ENCODE peak calls at places on chromosomes 7 and 10, in four cellular contexts. One of them, this sample, is unnamed.

GRCh38 chr10:44743539-44743938 is 167.6 kb upstream of the TMEM72 start:
- DNase-seq in A549: no peak
- DNase-seq in naive thymus-derived CD4-positive, alpha-beta T cell: no peak
- DNase-seq in mammary epithelial cell: no peak
- DNase-seq in this sample: no peak

GRCh38 chr7:112118581-112119566 is 87.3 kb downstream of the DOCK4 start:
- DNase-seq in A549: no peak
- DNase-seq in naive thymus-derived CD4-positive, alpha-beta T cell: no peak
- DNase-seq in mammary epithelial cell: no peak
- DNase-seq in this sample: no peak

GRCh38 chr10:62183857-62184805 is 84.5 kb downstream of the RTKN2 start:
- DNase-seq in A549: no peak
- DNase-seq in naive thymus-derived CD4-positive, alpha-beta T cell: no peak
- DNase-seq in mammary epithelial cell: peak
- DNase-seq in this sample: no peak

GRCh38 chr10:105950410-105950809 is 1214.1 kb downstream of the SORCS1 start:
- DNase-seq in A549: peak
- DNase-seq in naive thymus-derived CD4-positive, alpha-beta T cell: peak
- DNase-seq in mammary epithelial cell: peak
- DNase-seq in this sample: peak

GRCh38 chr10:23891301-23891700 is 317.6 kb upstream of the KIAA1217 start:
- DNase-seq in A549: no peak
- DNase-seq in naive thymus-derived CD4-positive, alpha-beta T cell: no peak
- DNase-seq in mammary epithelial cell: no peak
- DNase-seq in this sample: no peak

GRCh38 chr10:12638781-12639180 is 289.4 kb downstream of the CAMK1D start:
- DNase-seq in A549: no peak
- DNase-seq in naive thymus-derived CD4-positive, alpha-beta T cell: no peak
- DNase-seq in mammary epithelial cell: no peak
- DNase-seq in this sample: no peak

GRCh38 chr10:62726638-62727037 is 77.9 kb upstream of the ADO start:
- DNase-seq in A549: no peak
- DNase-seq in naive thymus-derived CD4-positive, alpha-beta T cell: no peak
- DNase-seq in mammary epithelial cell: peak
- DNase-seq in this sample: no peak

GRCh38 chr10:17349009-17349349 is 105.4 kb downstream of the ST8SIA6 start:
- DNase-seq in A549: no peak
- DNase-seq in naive thymus-derived CD4-positive, alpha-beta T cell: no peak
- DNase-seq in mammary epithelial cell: no peak
- DNase-seq in this sample: no peak

GRCh38 chr7:2934211-2934731 is 90.2 kb upstream of the GNA12 start:
- DNase-seq in A549: peak
- DNase-seq in naive thymus-derived CD4-positive, alpha-beta T cell: no peak
- DNase-seq in mammary epithelial cell: peak
- DNase-seq in this sample: peak

GRCh38 chr7:70736715-70737460 is 395.1 kb upstream of the GALNT17 start:
- DNase-seq in A549: peak
- DNase-seq in naive thymus-derived CD4-positive, alpha-beta T cell: no peak
- DNase-seq in mammary epithelial cell: peak
- DNase-seq in this sample: no peak

GRCh38 chr10:60534791-60535389 is 145.2 kb upstream of the ANK3 start:
- DNase-seq in A549: no peak
- DNase-seq in naive thymus-derived CD4-positive, alpha-beta T cell: no peak
- DNase-seq in mammary epithelial cell: no peak
- DNase-seq in this sample: no peak

GRCh38 chr7:159139202-159139601 is 5.5 kb downstream of the VIPR2 start:
- DNase-seq in A549: no peak
- DNase-seq in naive thymus-derived CD4-positive, alpha-beta T cell: no peak
- DNase-seq in mammary epithelial cell: no peak
- DNase-seq in this sample: no peak

GRCh38 chr7:36303202-36304098 is 86.2 kb upstream of the ANLN start:
- DNase-seq in A549: peak
- DNase-seq in naive thymus-derived CD4-positive, alpha-beta T cell: no peak
- DNase-seq in mammary epithelial cell: peak
- DNase-seq in this sample: peak

GRCh38 chr7:93719546-93719945 is 145.0 kb upstream of the CALCR start:
- DNase-seq in A549: no peak
- DNase-seq in naive thymus-derived CD4-positive, alpha-beta T cell: no peak
- DNase-seq in mammary epithelial cell: peak
- DNase-seq in this sample: no peak

GRCh38 chr7:100867040-100867795 is at the start of gene TRIP6:
- DNase-seq in A549: peak
- DNase-seq in naive thymus-derived CD4-positive, alpha-beta T cell: no peak
- DNase-seq in mammary epithelial cell: peak
- DNase-seq in this sample: peak

GRCh38 chr10:84373000-84373399 is 44.6 kb downstream of the CCSER2 start:
- DNase-seq in A549: no peak
- DNase-seq in naive thymus-derived CD4-positive, alpha-beta T cell: no peak
- DNase-seq in mammary epithelial cell: no peak
- DNase-seq in this sample: no peak

GRCh38 chr10:48818861-48819490 is 120.7 kb downstream of the LRRC18 start:
- DNase-seq in A549: no peak
- DNase-seq in naive thymus-derived CD4-positive, alpha-beta T cell: no peak
- DNase-seq in mammary epithelial cell: no peak
- DNase-seq in this sample: no peak

GRCh38 chr7:27661776-27662489 is 750 bp downstream of the HIBADH start:
- DNase-seq in A549: no peak
- DNase-seq in naive thymus-derived CD4-positive, alpha-beta T cell: peak
- DNase-seq in mammary epithelial cell: peak
- DNase-seq in this sample: peak

GRCh38 chr7:47320296-47320695 is 261.6 kb downstream of the TNS3 start:
- DNase-seq in A549: no peak
- DNase-seq in naive thymus-derived CD4-positive, alpha-beta T cell: no peak
- DNase-seq in mammary epithelial cell: no peak
- DNase-seq in this sample: no peak

GRCh38 chr10:49011756-49012155 is 72.1 kb upstream of the LRRC18 start:
- DNase-seq in A549: no peak
- DNase-seq in naive thymus-derived CD4-positive, alpha-beta T cell: no peak
- DNase-seq in mammary epithelial cell: no peak
- DNase-seq in this sample: no peak

GRCh38 chr7:104979167-104979841 is 34.7 kb upstream of the KMT2E start:
- DNase-seq in A549: no peak
- DNase-seq in naive thymus-derived CD4-positive, alpha-beta T cell: no peak
- DNase-seq in mammary epithelial cell: peak
- DNase-seq in this sample: no peak

GRCh38 chr10:130440494-130440893 is 304.3 kb downstream of the GLRX3 start:
- DNase-seq in A549: no peak
- DNase-seq in naive thymus-derived CD4-positive, alpha-beta T cell: no peak
- DNase-seq in mammary epithelial cell: no peak
- DNase-seq in this sample: no peak

GRCh38 chr10:77422491-77423338 is 214.9 kb downstream of the KCNMA1 start:
- DNase-seq in A549: no peak
- DNase-seq in naive thymus-derived CD4-positive, alpha-beta T cell: no peak
- DNase-seq in mammary epithelial cell: no peak
- DNase-seq in this sample: no peak

GRCh38 chr10:48690791-48691660 is 6.4 kb downstream of the WDFY4 start:
- DNase-seq in A549: no peak
- DNase-seq in naive thymus-derived CD4-positive, alpha-beta T cell: no peak
- DNase-seq in mammary epithelial cell: no peak
- DNase-seq in this sample: no peak

GRCh38 chr7:44087914-44088838 is 5.8 kb upstream of the POLM start:
- DNase-seq in A549: no peak
- DNase-seq in naive thymus-derived CD4-positive, alpha-beta T cell: no peak
- DNase-seq in mammary epithelial cell: no peak
- DNase-seq in this sample: peak

DNA sequence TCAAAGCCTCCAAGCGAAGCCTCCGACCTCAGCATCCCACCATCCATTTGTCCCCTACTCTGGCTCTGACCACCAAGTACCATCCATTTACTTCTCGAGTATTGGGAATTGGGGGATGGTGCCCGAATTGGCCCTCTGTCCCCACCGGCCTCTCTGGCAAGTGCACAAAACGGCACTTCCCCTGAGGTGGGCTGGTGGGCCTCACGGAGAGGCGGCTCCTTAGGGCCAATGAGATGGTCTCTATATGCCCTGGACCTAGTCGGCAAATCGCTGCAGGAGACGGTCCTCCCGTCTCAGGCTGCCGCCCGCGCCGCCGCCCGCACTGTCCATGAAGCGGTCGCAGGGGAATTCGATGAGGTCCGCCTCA is 2.8 kb downstream of the TRIL start:
- DNase-seq in A549: no peak
- DNase-seq in naive thymus-derived CD4-positive, alpha-beta T cell: no peak
- DNase-seq in mammary epithelial cell: no peak
- DNase-seq in this sample: no peak
- H3K4me3 ChIP-seq in A549: peak
- H3K4me3 ChIP-seq in naive thymus-derived CD4-positive, alpha-beta T cell: no peak
- H3K4me3 ChIP-seq in mammary epithelial cell: peak
- H3K4me3 ChIP-seq in this sample: peak

DNA sequence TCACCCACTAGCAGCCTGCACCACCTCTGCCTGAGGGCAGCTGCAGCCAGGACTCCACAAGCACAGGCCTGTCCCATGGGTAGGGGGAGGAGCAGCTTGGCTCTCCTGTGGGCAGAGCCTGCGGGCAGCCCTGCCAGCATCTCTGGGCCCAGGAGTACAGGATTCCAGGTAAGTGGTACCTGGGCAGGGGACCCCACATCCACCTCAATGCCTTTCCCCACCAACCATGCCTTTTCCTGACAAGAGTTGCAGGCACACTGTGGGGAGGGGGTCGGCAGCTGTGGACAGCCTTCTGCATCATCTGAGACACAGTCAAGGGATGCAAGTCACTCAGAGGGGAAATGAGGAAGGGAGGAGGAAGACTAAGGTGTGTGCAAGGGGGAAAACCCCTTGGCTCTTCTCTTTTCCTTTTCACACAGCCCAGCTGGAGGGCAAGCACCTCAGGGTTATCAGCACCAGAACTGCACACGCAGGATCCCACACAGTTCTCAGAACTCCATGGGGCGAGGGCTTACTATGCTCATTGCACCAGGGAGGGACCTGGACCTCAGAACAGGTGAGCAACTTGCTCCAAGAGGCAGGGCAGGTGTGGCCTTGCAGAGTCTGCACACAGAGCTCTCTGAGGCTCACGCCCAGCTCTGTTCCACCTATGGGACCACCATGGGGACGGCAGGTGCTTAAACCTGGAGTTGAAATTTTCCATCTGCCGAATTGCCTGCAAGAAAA is 16.5 kb upstream of the ANTXRL start:
- DNase-seq in A549: no peak
- DNase-seq in naive thymus-derived CD4-positive, alpha-beta T cell: no peak
- DNase-seq in mammary epithelial cell: peak
- DNase-seq in this sample: no peak
- H3K4me3 ChIP-seq in A549: no peak
- H3K4me3 ChIP-seq in naive thymus-derived CD4-positive, alpha-beta T cell: peak
- H3K4me3 ChIP-seq in mammary epithelial cell: no peak
- H3K4me3 ChIP-seq in this sample: no peak

DNA sequence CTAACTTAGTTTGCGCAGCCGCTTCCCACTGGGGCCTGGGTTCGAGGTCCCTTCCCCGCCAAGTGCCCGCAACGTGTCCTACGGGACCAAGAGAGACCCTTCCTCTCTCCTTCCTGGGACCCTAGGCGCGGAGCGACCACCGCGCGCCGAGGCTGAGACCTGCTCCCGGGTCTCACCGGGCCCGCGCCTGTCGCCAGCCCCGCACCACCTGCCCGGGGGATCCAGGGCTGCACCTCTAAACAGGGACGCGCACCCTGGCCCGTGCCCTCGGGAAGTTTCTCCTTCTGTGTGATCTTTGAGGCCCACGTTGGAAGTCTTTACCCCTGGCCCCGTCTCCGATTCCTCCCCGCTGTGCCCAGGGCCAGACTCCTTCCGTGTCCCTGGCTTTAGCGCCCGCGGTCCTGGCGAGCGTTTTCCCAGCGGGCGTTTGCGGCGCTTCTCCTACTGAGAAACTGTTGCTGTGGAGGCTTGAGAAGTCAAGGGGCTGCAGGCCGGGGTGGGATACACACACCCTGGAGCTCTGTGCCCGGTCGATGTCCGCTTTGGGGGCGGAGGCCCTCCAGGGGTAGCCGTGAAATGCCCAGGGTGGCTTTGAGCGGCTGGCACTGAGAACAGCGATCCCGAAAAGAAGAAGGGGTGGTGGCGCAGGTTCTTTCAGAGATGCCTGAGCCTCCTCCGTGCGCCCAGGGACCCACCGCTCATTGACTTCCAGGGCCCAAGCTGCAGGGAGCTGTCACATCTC is 575 bp downstream of the PLPP4 start:
- DNase-seq in A549: no peak
- DNase-seq in naive thymus-derived CD4-positive, alpha-beta T cell: no peak
- DNase-seq in mammary epithelial cell: no peak
- DNase-seq in this sample: no peak
- H3K4me3 ChIP-seq in A549: peak
- H3K4me3 ChIP-seq in naive thymus-derived CD4-positive, alpha-beta T cell: no peak
- H3K4me3 ChIP-seq in mammary epithelial cell: peak
- H3K4me3 ChIP-seq in this sample: peak

GRCh38 chr7:99010281-99010680 is 131.9 kb downstream of the TRRAP start:
- DNase-seq in A549: no peak
- DNase-seq in naive thymus-derived CD4-positive, alpha-beta T cell: no peak
- DNase-seq in mammary epithelial cell: no peak
- DNase-seq in this sample: no peak

GRCh38 chr7:99011706-99012404 is 132.1 kb downstream of the SMURF1 start:
- DNase-seq in A549: no peak
- DNase-seq in naive thymus-derived CD4-positive, alpha-beta T cell: no peak
- DNase-seq in mammary epithelial cell: no peak
- DNase-seq in this sample: no peak

GRCh38 chr7:99012722-99013121 is 131.2 kb downstream of the SMURF1 start:
- DNase-seq in A549: no peak
- DNase-seq in naive thymus-derived CD4-positive, alpha-beta T cell: no peak
- DNase-seq in mammary epithelial cell: no peak
- DNase-seq in this sample: no peak

GRCh38 chr7:99013266-99014112 is 130.4 kb downstream of the SMURF1 start:
- DNase-seq in A549: no peak
- DNase-seq in naive thymus-derived CD4-positive, alpha-beta T cell: no peak
- DNase-seq in mammary epithelial cell: no peak
- DNase-seq in this sample: no peak

DNA sequence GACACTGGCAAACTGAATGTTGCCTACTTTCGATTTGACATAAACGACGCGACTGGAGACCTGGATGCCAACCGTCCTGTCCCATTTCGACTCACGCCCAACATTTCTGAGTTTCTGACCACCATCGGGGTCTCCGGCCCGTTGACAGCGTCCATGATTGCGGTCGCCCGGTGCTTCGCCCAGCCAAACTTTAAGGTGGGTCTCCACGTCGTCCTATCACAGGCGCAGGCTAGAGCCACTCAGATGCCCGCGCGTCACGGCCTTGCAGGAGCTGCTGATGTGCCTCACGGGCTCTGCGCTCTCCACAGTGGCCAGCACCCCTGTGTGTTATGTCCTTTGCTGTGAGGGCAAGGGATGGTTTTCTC is 132.6 kb downstream of the SMURF1 start:
- DNase-seq in A549: no peak
- DNase-seq in naive thymus-derived CD4-positive, alpha-beta T cell: no peak
- DNase-seq in mammary epithelial cell: no peak
- DNase-seq in this sample: no peak
- H3K4me3 ChIP-seq in A549: no peak
- H3K4me3 ChIP-seq in naive thymus-derived CD4-positive, alpha-beta T cell: no peak
- H3K4me3 ChIP-seq in mammary epithelial cell: no peak
- H3K4me3 ChIP-seq in this sample: no peak

DNA sequence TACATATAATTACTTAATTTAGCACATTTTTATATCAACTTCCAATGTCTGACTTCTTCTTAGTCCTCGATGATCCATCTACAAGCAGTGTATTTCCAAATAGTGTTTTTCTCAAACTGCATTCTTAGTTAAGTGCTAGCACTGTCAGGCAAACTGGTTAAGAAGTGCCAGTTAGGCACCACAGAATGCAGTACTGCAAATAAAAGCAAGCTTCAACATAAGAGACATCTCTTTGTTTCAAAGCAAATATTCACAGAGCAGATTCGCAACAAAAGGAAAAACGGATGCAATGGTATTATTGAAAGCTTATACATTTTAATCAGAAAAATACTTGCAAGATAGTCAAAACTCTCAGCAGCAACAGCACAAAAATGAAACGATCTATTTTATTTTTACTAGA is 82.2 kb downstream of the FGFR2 start:
- DNase-seq in A549: no peak
- DNase-seq in naive thymus-derived CD4-positive, alpha-beta T cell: no peak
- DNase-seq in mammary epithelial cell: no peak
- DNase-seq in this sample: no peak
- H3K4me3 ChIP-seq in A549: no peak
- H3K4me3 ChIP-seq in naive thymus-derived CD4-positive, alpha-beta T cell: no peak
- H3K4me3 ChIP-seq in mammary epithelial cell: no peak
- H3K4me3 ChIP-seq in this sample: no peak